ENCODE peak calls at places on chromosomes 4 and X, in ten cellular contexts. J is brain microvascular endothelial cell; C is upper lobe of left lung; A is AG10803; H is kidney epithelial cell; Y is breast epithelium; F is WTC11; V is activated CD8-positive, alpha-beta T cell treated with anti-CD3 and anti-CD28 coated beads for 36 hours; D is endothelial cell; X is heart right ventricle. U is an unnamed sample.

GRCh38 chr4:93730760-93731159 is 97.8 kb upstream of the ATOH1 start:
- DNase-seq in A (no peak), J (no peak), F (no peak), Y (peak; percentile 93), C (peak; percentile 40), V (no peak), H (no peak), D (no peak), X (no peak), U (no peak)

GRCh38 chr4:76058302-76058701 is 16.2 kb upstream of the ART3 start:
- DNase-seq in V (no peak), X (no peak), D (no peak), F (no peak), J (no peak), H (no peak), C (no peak), A (no peak), Y (no peak), U (no peak)

GRCh38 chrX:46260502-46260901 is 284.7 kb downstream of the ZNF674 start:
- DNase-seq in J (no peak), V (no peak), Y (peak; percentile 53), X (no peak), A (no peak), F (no peak), H (no peak), D (no peak), C (no peak), U (peak; percentile 82)

GRCh38 chr4:89906316-89906715 is 11.7 kb downstream of the MMRN1 start:
- DNase-seq in D (no peak), X (no peak), A (no peak), C (no peak), F (no peak), H (no peak), Y (no peak), J (no peak), V (no peak), U (no peak)

GRCh38 chr4:68267433-68267944 is 22.0 kb upstream of the TMPRSS11B start:
- DNase-seq in Y (no peak), V (no peak), A (peak; percentile 1), X (no peak), F (no peak), D (no peak), H (no peak), C (no peak), J (peak; percentile 69), U (no peak)

GRCh38 chrX:49166914-49167739 is 4.6 kb downstream of the MAGIX start:
- DNase-seq in V (peak; percentile 80), J (peak; percentile 49), F (no peak), X (peak; percentile 74), H (no peak), D (no peak), Y (peak; percentile 72), C (peak; percentile 83), A (peak; percentile 86), U (peak; percentile 88)

GRCh38 chr4:53322696-53323095 is 43.2 kb downstream of the SCFD2 start:
- DNase-seq in Y (no peak), A (no peak), H (no peak), D (no peak), X (no peak), J (no peak), C (no peak), V (no peak), F (no peak), U (no peak)

GRCh38 chr4:41734366-41734765 is 14.2 kb downstream of the PHOX2B start:
- DNase-seq in Y (no peak), J (no peak), F (no peak), C (no peak), D (no peak), V (no peak), A (no peak), H (no peak), X (no peak), U (peak; percentile 92)

GRCh38 chrX:545488-545887 is 85.1 kb upstream of the SHOX start:
- DNase-seq in A (peak; percentile 69), D (no peak), C (peak; percentile 59), V (no peak), J (no peak), F (no peak), X (no peak), H (no peak), Y (no peak), U (no peak)

GRCh38 chrX:40920351-40920750 is 164.9 kb upstream of the USP9X start:
- DNase-seq in V (no peak), Y (no peak), F (no peak), H (no peak), X (no peak), D (no peak), A (no peak), J (no peak), C (no peak), U (no peak)

GRCh38 chr4:3684546-3684945 is 81.6 kb upstream of the ADRA2C start:
- DNase-seq in V (no peak), F (no peak), X (no peak), D (no peak), Y (no peak), C (peak; percentile 39), A (no peak), J (no peak), H (no peak), U (no peak)

GRCh38 chrX:85244411-85245210 is 820 bp downstream of the ZNF711 start:
- DNase-seq in C (peak; percentile 39), F (peak; percentile 19), D (peak; percentile 6), X (no peak), J (no peak), Y (no peak), H (no peak), A (peak; percentile 0), V (peak; percentile 6), U (no peak)

GRCh38 chrX:132216806-132217202 is 2.4 kb downstream of the RAP2C start:
- DNase-seq in F (no peak), D (no peak), X (no peak), H (no peak), J (no peak), C (no peak), Y (no peak), V (peak; percentile 34), A (peak; percentile 18), U (peak; percentile 41)

GRCh38 chrX:49019050-49019449 is 17.0 kb upstream of the GRIPAP1 start:
- DNase-seq in F (no peak), A (no peak), H (no peak), V (no peak), J (no peak), X (no peak), Y (no peak), D (no peak), C (no peak), U (no peak)

GRCh38 chr4:151842430-151843079 is 81.7 kb upstream of the GATB start:
- DNase-seq in Y (no peak), H (no peak), J (no peak), F (no peak), X (no peak), D (no peak), C (no peak), A (no peak), V (no peak), U (no peak)

DNA sequence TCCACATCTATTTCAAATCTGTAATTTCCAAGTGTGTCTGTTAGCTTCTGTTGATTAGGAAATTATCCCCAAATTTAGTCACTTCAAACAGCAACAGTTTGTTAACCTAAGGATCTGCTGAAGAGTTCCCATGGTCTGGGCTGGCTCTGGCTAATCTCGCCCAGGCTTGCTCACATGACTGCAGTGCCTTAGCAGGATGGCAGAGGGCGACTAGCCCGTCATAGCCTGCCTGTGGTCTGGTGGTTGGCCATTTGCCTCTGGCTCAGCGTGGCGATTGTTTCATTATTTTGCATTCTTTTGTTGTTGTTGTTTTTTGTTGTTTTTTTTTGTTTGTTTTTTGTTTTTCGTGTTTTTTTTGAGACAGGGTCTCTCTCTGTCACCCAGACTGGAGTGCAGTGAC is 264.0 kb downstream of the TRIML1 start:
- DNase-seq in C (no peak), X (no peak), D (no peak), J (no peak), A (peak; percentile 34), Y (no peak), H (no peak), F (peak; percentile 41), V (no peak), U (peak; percentile 11)
- TF ChIP-seq CTCF in C (no peak), X (no peak), D (no peak), J (no peak), A (peak; percentile 18), Y (no peak), H (no peak), F (no peak), V (no peak), U (no peak)

GRCh38 chrX:101357166-101357795 is 8.7 kb upstream of the TIMM8A start:
- DNase-seq in X (no peak), F (no peak), J (peak; percentile 12), V (no peak), A (peak; percentile 2), H (no peak), D (no peak), C (no peak), Y (no peak), U (peak; percentile 30)
- TF ChIP-seq CTCF in X (no peak), F (no peak), J (peak; percentile 44), V (no peak), A (peak; percentile 37), H (peak; percentile 19), D (peak; percentile 60), C (no peak), Y (no peak), U (no peak)

DNA sequence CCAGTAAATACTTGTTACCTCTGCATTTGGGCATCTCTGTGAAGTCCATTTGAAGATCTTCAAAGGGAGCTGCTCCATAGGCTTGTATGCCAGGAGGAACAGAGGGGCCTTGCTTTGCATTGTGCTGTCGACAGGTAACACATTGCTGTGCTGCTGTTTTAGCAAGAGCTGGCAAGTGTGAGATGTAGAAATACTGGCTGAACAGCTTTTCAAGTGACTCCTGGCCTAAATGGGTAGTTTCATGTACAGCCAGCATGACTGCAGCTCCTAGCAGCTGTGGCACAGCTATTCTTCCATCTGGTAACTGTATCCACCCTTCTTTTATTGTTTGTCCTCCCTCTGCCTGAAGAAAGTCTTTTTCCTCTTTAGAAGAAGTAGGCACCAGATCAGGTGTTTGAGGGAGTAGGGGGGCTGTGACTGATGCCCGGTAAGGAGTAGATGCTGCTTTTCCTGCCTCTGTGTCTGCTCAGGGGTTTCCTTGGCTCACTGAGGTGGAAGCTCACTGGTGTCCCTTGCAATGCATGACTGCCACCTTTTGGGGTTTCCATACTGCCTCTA is 965.3 kb downstream of the CCSER1 start:
- DNase-seq in V (no peak), X (no peak), A (no peak), H (no peak), C (no peak), D (no peak), Y (no peak), J (no peak), F (no peak), U (peak; percentile 12)
- TF ChIP-seq CTCF in V (no peak), X (no peak), A (no peak), H (no peak), C (no peak), D (no peak), Y (no peak), J (no peak), F (no peak), U (no peak)

GRCh38 chr4:112637552-112637866 is 566 bp downstream of the LARP7 start:
- DNase-seq in C (no peak), X (no peak), J (no peak), D (no peak), A (no peak), F (no peak), V (no peak), Y (no peak), H (no peak), U (no peak)

GRCh38 chr4:112636688-112637551 is at the start of the genes LARP7 and ZGRF1:
- DNase-seq in C (peak; percentile 97), Y (peak; percentile 99), A (peak; percentile 99), F (peak; percentile 98), V (peak; percentile 99), J (peak; percentile 99), H (peak; percentile 89), D (peak; percentile 94), X (peak; percentile 98), U (peak; percentile 99)

GRCh38 chr4:112633477-112634235 is 3.1 kb downstream of the ZGRF1 start:
- DNase-seq in H (no peak), X (no peak), Y (no peak), A (peak; percentile 55), J (no peak), C (no peak), D (no peak), F (no peak), V (no peak), U (peak; percentile 34)
- TF ChIP-seq CTCF in H (peak; percentile 54), X (peak; percentile 61), Y (peak; percentile 36), A (peak; percentile 61), J (peak; percentile 28), C (peak; percentile 18), D (peak; percentile 33), F (peak; percentile 26), V (peak; percentile 62), U (peak; percentile 55)